ENCODE peak calls at places on chromosomes 16 and 17, in five cellular contexts. One of them, this sample, is unnamed.
A peak's percentile ranks its signal among the peaks of the same experiment; 100 is the strongest.

GRCh38 chr16:13803974-13804373 is 116.0 kb upstream of the ERCC4 start:
- DNase-seq in mesendoderm: no peak
- DNase-seq in iPS-NIHi11: no peak
- DNase-seq in GM06990: no peak
- DNase-seq in SHP77: no peak
- DNase-seq in this sample: no peak

GRCh38 chr16:24851700-24852099 is 5.9 kb downstream of the SLC5A11 start:
- DNase-seq in GM06990: no peak
- DNase-seq in mesendoderm: no peak
- DNase-seq in iPS-NIHi11: no peak
- DNase-seq in SHP77: no peak
- DNase-seq in this sample: no peak

GRCh38 chr16:56847173-56847948 is 17.6 kb upstream of the SLC12A3 start:
- DNase-seq in GM06990: no peak
- DNase-seq in SHP77: no peak
- DNase-seq in iPS-NIHi11: no peak
- DNase-seq in mesendoderm: no peak
- DNase-seq in this sample: no peak

GRCh38 chr17:3836551-3836950 is 9.5 kb downstream of the NCBP3 start:
- DNase-seq in GM06990: no peak
- DNase-seq in iPS-NIHi11: no peak
- DNase-seq in mesendoderm: no peak
- DNase-seq in SHP77: no peak
- DNase-seq in this sample: no peak

GRCh38 chr16:1097800-1098199 is 1.8 kb upstream of the C1QTNF8 start:
- DNase-seq in SHP77: no peak
- DNase-seq in mesendoderm: no peak
- DNase-seq in GM06990: no peak
- DNase-seq in iPS-NIHi11: no peak
- DNase-seq in this sample: no peak

GRCh38 chr16:397135-397661 is at the start of gene NME4:
- DNase-seq in SHP77: no peak
- DNase-seq in GM06990: no peak
- DNase-seq in mesendoderm: peak; percentile 80
- DNase-seq in iPS-NIHi11: peak; percentile 71
- DNase-seq in this sample: no peak

GRCh38 chr17:73901661-73902415 is 257.6 kb upstream of the SDK2 start:
- DNase-seq in SHP77: no peak
- DNase-seq in iPS-NIHi11: peak; percentile 73
- DNase-seq in mesendoderm: peak; percentile 60
- DNase-seq in GM06990: no peak
- DNase-seq in this sample: no peak

GRCh38 chr17:16215965-16216316 is 607 bp upstream of the NCOR1 start:
- DNase-seq in SHP77: peak; percentile 98
- DNase-seq in mesendoderm: no peak
- DNase-seq in GM06990: no peak
- DNase-seq in iPS-NIHi11: no peak
- DNase-seq in this sample: peak; percentile 2

GRCh38 chr17:73813201-73813600 is 169.0 kb upstream of the SDK2 start:
- DNase-seq in SHP77: no peak
- DNase-seq in GM06990: no peak
- DNase-seq in mesendoderm: no peak
- DNase-seq in iPS-NIHi11: no peak
- DNase-seq in this sample: no peak

GRCh38 chr17:2171725-2172446 is 117.0 kb downstream of the HIC1 start:
- DNase-seq in iPS-NIHi11: no peak
- DNase-seq in SHP77: peak; percentile 81
- DNase-seq in GM06990: no peak
- DNase-seq in mesendoderm: peak; percentile 66
- DNase-seq in this sample: no peak

GRCh38 chr16:68902376-68903345 is 59.3 kb downstream of the TANGO6 start:
- DNase-seq in iPS-NIHi11: peak; percentile 74
- DNase-seq in SHP77: peak; percentile 56
- DNase-seq in mesendoderm: peak; percentile 81
- DNase-seq in GM06990: peak; percentile 5
- DNase-seq in this sample: no peak

GRCh38 chr17:45225964-45226530 is 4.4 kb downstream of the FMNL1 start:
- DNase-seq in GM06990: peak; percentile 91
- DNase-seq in mesendoderm: no peak
- DNase-seq in SHP77: no peak
- DNase-seq in iPS-NIHi11: peak; percentile 6
- DNase-seq in this sample: peak; percentile 87

GRCh38 chr16:54447606-54448440 is 161.2 kb upstream of the IRX3 start:
- DNase-seq in GM06990: no peak
- DNase-seq in iPS-NIHi11: no peak
- DNase-seq in SHP77: no peak
- DNase-seq in mesendoderm: peak; percentile 80
- DNase-seq in this sample: no peak

GRCh38 chr17:39938140-39938869 is 10.8 kb downstream of the LRRC3C start:
- DNase-seq in iPS-NIHi11: no peak
- DNase-seq in mesendoderm: no peak
- DNase-seq in SHP77: no peak
- DNase-seq in GM06990: peak; percentile 41
- DNase-seq in this sample: no peak

GRCh38 chr16:25580071-25580470 is 111.7 kb upstream of the HS3ST4 start:
- DNase-seq in iPS-NIHi11: peak; percentile 15
- DNase-seq in SHP77: peak; percentile 4
- DNase-seq in GM06990: no peak
- DNase-seq in mesendoderm: peak; percentile 28
- DNase-seq in this sample: no peak

GRCh38 chr17:12789075-12789975 is at the start of gene ARHGAP44:
- DNase-seq in iPS-NIHi11: peak; percentile 88
- DNase-seq in GM06990: peak; percentile 72
- DNase-seq in SHP77: peak; percentile 78
- DNase-seq in mesendoderm: peak; percentile 85
- DNase-seq in this sample: no peak

GRCh38 chr17:73510981-73511442 is 133.2 kb downstream of the SDK2 start:
- DNase-seq in iPS-NIHi11: no peak
- DNase-seq in GM06990: no peak
- DNase-seq in mesendoderm: no peak
- DNase-seq in SHP77: no peak
- DNase-seq in this sample: no peak

GRCh38 chr17:82931696-82932060 is 91.9 kb upstream of the ZNF750 start:
- DNase-seq in iPS-NIHi11: no peak
- DNase-seq in mesendoderm: no peak
- DNase-seq in SHP77: no peak
- DNase-seq in GM06990: no peak
- DNase-seq in this sample: no peak

GRCh38 chr16:67277999-67278772 is 1.1 kb upstream of the PLEKHG4 start:
- DNase-seq in iPS-NIHi11: no peak
- DNase-seq in SHP77: peak; percentile 38
- DNase-seq in GM06990: no peak
- DNase-seq in mesendoderm: no peak
- DNase-seq in this sample: no peak

GRCh38 chr16:14095883-14096551 is 24.9 kb downstream of the MRTFB start:
- DNase-seq in mesendoderm: peak; percentile 45
- DNase-seq in SHP77: no peak
- DNase-seq in iPS-NIHi11: no peak
- DNase-seq in GM06990: no peak
- DNase-seq in this sample: no peak

GRCh38 chr16:68823401-68823800 is 19.9 kb upstream of the TANGO6 start:
- DNase-seq in iPS-NIHi11: peak; percentile 51
- DNase-seq in mesendoderm: peak; percentile 94
- DNase-seq in GM06990: no peak
- DNase-seq in SHP77: no peak
- DNase-seq in this sample: no peak

GRCh38 chr17:78650093-78650715 is 73.0 kb upstream of the DNAH17 start:
- DNase-seq in SHP77: no peak
- DNase-seq in mesendoderm: no peak
- DNase-seq in iPS-NIHi11: no peak
- DNase-seq in GM06990: no peak
- DNase-seq in this sample: no peak

GRCh38 chr16:55701442-55702319 is 45.9 kb downstream of the SLC6A2 start:
- DNase-seq in SHP77: peak; percentile 49
- DNase-seq in iPS-NIHi11: peak; percentile 63
- DNase-seq in mesendoderm: peak; percentile 70
- DNase-seq in GM06990: no peak
- DNase-seq in this sample: peak; percentile 15

GRCh38 chr17:2602597-2603017 is 9.2 kb downstream of the PAFAH1B1 start:
- DNase-seq in mesendoderm: peak; percentile 67
- DNase-seq in iPS-NIHi11: no peak
- DNase-seq in GM06990: no peak
- DNase-seq in SHP77: peak; percentile 2
- DNase-seq in this sample: no peak

GRCh38 chr17:17713839-17714238 is 32.6 kb downstream of the RAI1 start:
- DNase-seq in GM06990: no peak
- DNase-seq in iPS-NIHi11: no peak
- DNase-seq in mesendoderm: no peak
- DNase-seq in SHP77: no peak
- DNase-seq in this sample: no peak

GRCh38 chr17:79777166-79777843 is 643 bp upstream of the CBX2 start:
- DNase-seq in mesendoderm: peak; percentile 76
- DNase-seq in iPS-NIHi11: peak; percentile 83
- DNase-seq in SHP77: peak; percentile 84
- DNase-seq in GM06990: peak; percentile 46
- DNase-seq in this sample: no peak

GRCh38 chr16:69772560-69773254 is 10.6 kb downstream of the WWP2 start:
- DNase-seq in mesendoderm: peak; percentile 81
- DNase-seq in iPS-NIHi11: no peak
- DNase-seq in SHP77: no peak
- DNase-seq in GM06990: no peak
- DNase-seq in this sample: no peak

GRCh38 chr17:42414782-42415409 is 8.2 kb downstream of the CAVIN1 start:
- DNase-seq in mesendoderm: no peak
- DNase-seq in GM06990: peak; percentile 57
- DNase-seq in SHP77: no peak
- DNase-seq in iPS-NIHi11: no peak
- DNase-seq in this sample: peak; percentile 23

GRCh38 chr16:59988591-59988990 is 1254.5 kb upstream of the GOT2 start:
- DNase-seq in mesendoderm: no peak
- DNase-seq in SHP77: peak; percentile 56
- DNase-seq in GM06990: no peak
- DNase-seq in iPS-NIHi11: no peak
- DNase-seq in this sample: no peak

GRCh38 chr16:69131167-69131748 is 1.1 kb downstream of the CHTF8 start:
- DNase-seq in SHP77: peak; percentile 3
- DNase-seq in iPS-NIHi11: peak; percentile 80
- DNase-seq in GM06990: no peak
- DNase-seq in mesendoderm: peak; percentile 77
- DNase-seq in this sample: no peak

GRCh38 chr16:3640207-3640606 is 14.3 kb upstream of the DNASE1 start:
- DNase-seq in SHP77: no peak
- DNase-seq in GM06990: no peak
- DNase-seq in iPS-NIHi11: no peak
- DNase-seq in mesendoderm: no peak
- DNase-seq in this sample: no peak

GRCh38 chr16:64351116-64351515 is 770.7 kb downstream of the CDH11 start:
- DNase-seq in SHP77: no peak
- DNase-seq in GM06990: no peak
- DNase-seq in mesendoderm: no peak
- DNase-seq in iPS-NIHi11: no peak
- DNase-seq in this sample: no peak

GRCh38 chr16:56115817-56116576 is 75.3 kb upstream of the GNAO1 start:
- DNase-seq in mesendoderm: peak; percentile 64
- DNase-seq in iPS-NIHi11: no peak
- DNase-seq in SHP77: no peak
- DNase-seq in GM06990: no peak
- DNase-seq in this sample: no peak

This sample was measured in T follicular helper cell.